ENCODE peak calls at places on chromosomes 13 and 19, in four cellular contexts. R, I, B and F are unnamed samples.

GRCh38 chr19:37997911-37998344 is 90.9 kb downstream of the SIPA1L3 start:
- DNase-seq in B (peak; percentile 90), I (no peak), R (no peak), F (no peak)

GRCh38 chr19:18144361-18144760 is 8.6 kb upstream of the PIK3R2 start:
- DNase-seq in R (no peak), I (no peak), B (no peak), F (no peak)

GRCh38 chr13:23960566-23961156 is 63.4 kb upstream of the C1QTNF9B start:
- DNase-seq in R (peak; percentile 75), B (peak; percentile 69), I (no peak), F (no peak)

GRCh38 chr19:48556825-48557224 is 4.9 kb downstream of the SULT2B1 start:
- DNase-seq in B (no peak), I (no peak), R (no peak), F (no peak)

GRCh38 chr13:79385694-79386093 is 20.4 kb downstream of the RBM26 start:
- DNase-seq in B (no peak), R (no peak), I (no peak), F (no peak)

GRCh38 chr13:52999093-52999696 is 29.4 kb upstream of the OLFM4 start:
- DNase-seq in I (no peak), R (no peak), B (no peak), F (no peak)

GRCh38 chr13:106561551-106562170 is 6.3 kb downstream of the ARGLU1 start:
- DNase-seq in I (no peak), R (no peak), B (peak; percentile 51), F (no peak)

GRCh38 chr13:110350509-110350908 is 43.4 kb downstream of the COL4A2 start:
- DNase-seq in B (no peak), R (peak; percentile 5), I (no peak), F (no peak)

GRCh38 chr13:34764246-34764645 is 177.8 kb upstream of the NBEA start:
- DNase-seq in I (no peak), R (no peak), B (no peak), F (no peak)

GRCh38 chr13:110227864-110228643 is 78.9 kb downstream of the COL4A1 start:
- DNase-seq in B (no peak), R (no peak), I (no peak), F (no peak)

GRCh38 chr19:35960432-35960972 is 24.3 kb downstream of the LRFN3 start:
- DNase-seq in R (no peak), B (no peak), I (no peak), F (no peak)

GRCh38 chr19:35955881-35956634 is 19.9 kb downstream of the LRFN3 start:
- DNase-seq in B (no peak), R (no peak), I (no peak), F (no peak)

GRCh38 chr19:35958660-35959039 is 22.5 kb downstream of the LRFN3 start:
- DNase-seq in B (no peak), R (no peak), I (no peak), F (no peak)

GRCh38 chr19:35959968-35960320 is 23.8 kb downstream of the LRFN3 start:
- DNase-seq in B (no peak), I (no peak), R (no peak), F (no peak)

GRCh38 chr19:35959040-35959967 is 23.1 kb downstream of the LRFN3 start:
- DNase-seq in R (no peak), I (peak; percentile 93), B (no peak), F (peak; percentile 95)
- TF ChIP-seq CTCF in R (no peak), I (peak; percentile 21), B (peak; percentile 36), F (peak; percentile 13)

DNA sequence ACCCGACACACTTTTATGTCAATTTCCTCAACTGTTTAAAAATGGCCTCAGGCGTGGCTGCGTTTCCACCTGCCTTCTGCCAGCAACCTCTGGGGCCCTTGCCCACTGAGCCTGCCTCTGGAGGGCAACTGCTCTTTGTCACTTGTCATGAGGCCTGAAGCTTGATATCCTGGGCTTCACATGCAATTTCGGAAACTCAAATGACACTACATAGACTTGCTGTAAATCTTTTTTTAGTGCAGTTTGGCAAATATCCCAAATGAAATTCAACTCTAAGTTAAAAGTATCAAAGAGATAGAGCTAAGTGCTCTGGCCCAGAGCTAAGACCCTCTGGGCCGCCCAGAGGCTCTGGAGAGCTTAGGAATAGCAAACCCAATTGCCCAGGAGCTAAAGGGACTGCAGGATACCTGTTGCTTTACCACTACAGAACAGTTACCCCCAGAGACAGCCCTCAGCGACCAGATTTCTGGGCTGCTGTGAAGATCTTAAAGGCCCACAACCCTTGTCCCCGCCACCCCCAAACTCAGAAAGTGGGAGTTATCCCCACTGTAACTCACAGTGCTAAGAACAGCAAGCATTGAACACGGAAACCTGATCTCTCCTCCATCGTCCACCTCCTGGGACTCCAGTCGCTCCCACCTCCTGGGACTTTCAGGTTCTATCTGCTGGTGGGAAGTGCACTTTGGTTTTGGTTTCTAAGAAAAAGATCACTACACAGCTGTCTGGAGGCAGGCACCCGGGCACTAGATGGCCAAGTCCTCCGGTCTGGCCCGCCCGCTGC is 19.4 kb downstream of the GJA3 start:
- DNase-seq in R (no peak), B (no peak), I (no peak), F (no peak)
- H3K4me3 ChIP-seq in R (no peak overlapping the region), B (no peak overlapping the region), I (no peak overlapping the region), F (no peak overlapping the region)

DNA sequence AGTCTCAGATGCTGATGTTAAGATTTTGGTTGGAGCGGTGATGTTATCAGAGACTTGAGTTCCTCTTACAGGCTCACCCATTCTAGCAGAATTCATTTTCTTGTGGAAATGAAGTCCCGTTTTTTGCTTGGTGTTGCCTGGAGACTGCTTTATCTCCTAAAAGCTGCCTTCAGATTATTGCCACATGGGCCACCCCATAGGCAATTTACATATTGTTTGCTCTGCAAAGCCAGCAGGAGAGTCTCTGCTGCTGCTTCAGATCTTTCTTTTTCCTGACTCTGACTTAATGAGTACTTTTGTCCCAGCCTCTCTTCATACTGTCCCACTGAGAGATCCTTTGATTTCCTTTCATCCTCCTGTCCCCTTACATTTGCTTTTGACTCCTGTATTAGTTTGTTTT is 114.6 kb downstream of the TDRD3 start:
- DNase-seq in R (no peak), B (peak; percentile 2), I (no peak), F (no peak)
- H3K27ac ChIP-seq in R (no peak overlapping the region), B (no peak overlapping the region), I (no peak overlapping the region), F (no peak overlapping the region)

DNA sequence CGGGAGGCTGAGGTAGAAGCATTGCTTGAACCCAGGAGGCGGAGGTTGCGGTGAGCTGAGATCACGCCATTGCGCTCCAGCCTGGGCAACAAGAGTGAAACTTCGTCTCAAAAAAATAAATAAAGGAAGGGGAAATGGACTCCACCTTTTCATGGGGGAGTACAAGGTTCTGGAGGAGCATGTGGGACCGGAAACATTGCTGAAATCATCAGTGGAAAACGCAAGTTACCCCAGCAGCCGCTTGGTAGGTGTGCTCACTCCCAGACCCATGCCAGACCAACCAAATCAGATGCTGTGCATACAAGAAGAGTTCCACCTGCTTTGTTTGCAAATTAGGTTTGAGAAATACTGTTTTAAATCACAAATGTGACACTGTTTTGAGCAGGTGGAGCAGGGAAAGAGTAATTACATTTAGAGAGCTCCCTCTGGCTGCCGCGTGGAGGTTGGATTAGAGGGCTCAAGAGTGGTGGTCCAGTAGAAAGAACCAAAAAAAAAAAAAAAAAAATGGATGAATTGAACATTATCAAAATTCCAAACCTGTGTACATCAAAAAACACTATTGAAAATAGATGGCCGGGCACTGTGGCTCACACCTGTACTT is 4.9 kb downstream of the ERICH4 start:
- DNase-seq in B (no peak), R (no peak), I (no peak), F (no peak)
- TF ChIP-seq CTCF in B (peak; percentile 14), R (no peak), I (no peak), F (peak; percentile 13)

DNA sequence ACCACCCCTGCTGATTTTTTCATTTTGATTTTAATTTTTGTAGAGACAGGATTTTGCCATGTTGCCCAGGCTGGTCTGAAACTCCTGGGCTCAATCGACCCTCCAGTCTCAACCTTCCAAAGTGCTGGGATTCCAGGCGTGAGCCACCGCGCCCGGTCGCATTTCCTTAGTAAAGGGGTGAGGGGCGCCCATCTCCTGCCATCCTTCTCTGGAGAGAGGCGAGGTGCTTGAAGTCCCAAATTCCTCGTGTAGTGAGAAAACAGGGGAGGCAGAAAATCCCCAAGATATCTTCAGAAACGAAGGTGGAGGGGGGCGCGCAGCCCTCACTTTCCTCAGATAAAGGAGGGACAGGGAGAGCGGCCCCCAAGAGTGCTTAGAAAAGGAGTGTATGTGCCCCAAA is 21.0 kb upstream of the GATAD2A start:
- DNase-seq in R (no peak), I (no peak), B (no peak), F (peak; percentile 79)
- H3K4me3 ChIP-seq in R (no peak overlapping the region), I (peak overlapping the region; percentile 84), B (no peak overlapping the region), F (peak overlapping the region; percentile 74)

GRCh38 chr13:32428581-32429072 is 697 bp upstream of the N4BP2L1 start:
- DNase-seq in I (no peak), B (no peak), R (no peak), F (no peak)
- H3K27ac ChIP-seq in I (peak overlapping the region; percentile 92), B (no peak overlapping the region), R (no peak overlapping the region), F (peak overlapping the region; percentile 98)

GRCh38 chr19:34835952-34836351 is 62.9 kb upstream of the ZNF599 start:
- DNase-seq in R (no peak), B (no peak), I (no peak), F (no peak)

GRCh38 chr19:34841780-34842179 is 68.8 kb upstream of the ZNF599 start:
- DNase-seq in B (no peak), R (peak; percentile 88), I (no peak), F (no peak)

GRCh38 chr19:34837262-34837661 is 64.2 kb upstream of the ZNF599 start:
- DNase-seq in B (peak; percentile 33), I (no peak), R (no peak), F (peak; percentile 30)

GRCh38 chr19:34838753-34839431 is 65.9 kb upstream of the ZNF599 start:
- DNase-seq in I (peak; percentile 77), R (peak; percentile 19), B (peak; percentile 28), F (peak; percentile 59)

DNA sequence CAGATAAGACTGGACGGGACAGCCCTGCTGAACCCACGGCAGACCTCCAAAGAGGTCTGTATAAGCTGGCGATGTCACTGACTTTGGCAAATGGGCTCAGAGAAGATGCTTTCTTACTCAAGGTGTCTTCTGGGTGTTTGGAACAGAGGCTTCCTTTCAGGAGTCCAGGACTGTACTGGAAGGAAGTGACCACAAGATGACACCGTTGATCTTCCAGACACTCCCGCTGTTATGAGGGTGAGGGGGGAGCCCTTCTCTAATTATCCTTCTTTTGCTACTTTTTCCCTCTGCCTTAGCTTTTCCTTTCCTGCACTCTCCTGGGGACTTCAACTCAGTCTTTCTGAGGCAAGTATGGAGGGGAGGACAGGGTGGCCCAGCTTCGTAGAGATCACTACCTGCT is 65.2 kb upstream of the ZNF599 start:
- DNase-seq in R (peak; percentile 41), B (peak; percentile 40), I (no peak), F (no peak)
- TF ChIP-seq CTCF in R (peak; percentile 89), B (no peak), I (no peak), F (no peak)

DNA sequence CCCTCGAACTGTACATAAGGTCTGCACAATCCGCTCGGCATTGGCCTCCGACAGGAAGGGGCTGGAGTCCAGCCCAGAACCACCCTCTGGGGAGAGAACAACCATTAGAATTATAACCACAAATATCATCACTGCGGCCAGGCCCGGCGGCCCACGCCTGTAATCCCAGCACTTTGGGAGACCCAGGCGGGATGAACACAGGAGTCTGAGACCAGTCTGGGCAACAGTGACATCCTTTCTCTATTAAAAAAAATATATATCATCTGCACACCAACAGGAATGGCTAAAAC is 11.4 kb downstream of the COQ8B start:
- DNase-seq in B (peak; percentile 58), I (peak; percentile 66), R (no peak), F (no peak)
- H3K4me3 ChIP-seq in B (no peak overlapping the region), I (no peak overlapping the region), R (no peak overlapping the region), F (no peak overlapping the region)